ENCODE peak calls at places on chromosomes 3 and 15, in seven cellular contexts. One of them, this sample, is unnamed.

GRCh38 chr3:100008081-100008698 is 106.1 kb downstream of the FILIP1L start:
- DNase-seq in ELF-1: no peak
- DNase-seq in HTR-8/SVneo: no peak
- DNase-seq in A549: no peak
- DNase-seq in mucosa of gallbladder: no peak
- DNase-seq in lower leg skin: no peak
- DNase-seq in CD14-positive monocyte: no peak
- DNase-seq in this sample: no peak

GRCh38 chr3:6861989-6862879 is 1.3 kb downstream of the GRM7 start:
- DNase-seq in ELF-1: peak; percentile 4
- DNase-seq in HTR-8/SVneo: no peak
- DNase-seq in A549: no peak
- DNase-seq in mucosa of gallbladder: no peak
- DNase-seq in lower leg skin: no peak
- DNase-seq in CD14-positive monocyte: no peak
- DNase-seq in this sample: no peak

GRCh38 chr3:108180214-108180613 is 42.0 kb downstream of the IFT57 start:
- DNase-seq in ELF-1: no peak
- DNase-seq in HTR-8/SVneo: no peak
- DNase-seq in A549: no peak
- DNase-seq in mucosa of gallbladder: no peak
- DNase-seq in lower leg skin: no peak
- DNase-seq in CD14-positive monocyte: no peak
- DNase-seq in this sample: no peak

GRCh38 chr3:152519376-152519775 is 250.6 kb downstream of the MBNL1 start:
- DNase-seq in ELF-1: no peak
- DNase-seq in HTR-8/SVneo: no peak
- DNase-seq in A549: no peak
- DNase-seq in mucosa of gallbladder: no peak
- DNase-seq in lower leg skin: no peak
- DNase-seq in CD14-positive monocyte: no peak
- DNase-seq in this sample: no peak

GRCh38 chr15:66165856-66166255 is 87.7 kb downstream of the MEGF11 start:
- DNase-seq in ELF-1: no peak
- DNase-seq in HTR-8/SVneo: no peak
- DNase-seq in A549: no peak
- DNase-seq in mucosa of gallbladder: no peak
- DNase-seq in lower leg skin: no peak
- DNase-seq in CD14-positive monocyte: no peak
- DNase-seq in this sample: no peak

GRCh38 chr15:56468271-56468912 is 3.5 kb upstream of the MNS1 start:
- DNase-seq in ELF-1: no peak
- DNase-seq in HTR-8/SVneo: no peak
- DNase-seq in A549: no peak
- DNase-seq in mucosa of gallbladder: no peak
- DNase-seq in lower leg skin: no peak
- DNase-seq in CD14-positive monocyte: no peak
- DNase-seq in this sample: no peak

GRCh38 chr15:22839046-22839705 is 710 bp downstream of the NIPA2 start:
- DNase-seq in ELF-1: no peak
- DNase-seq in HTR-8/SVneo: no peak
- DNase-seq in A549: peak; percentile 22
- DNase-seq in mucosa of gallbladder: no peak
- DNase-seq in lower leg skin: no peak
- DNase-seq in CD14-positive monocyte: no peak
- DNase-seq in this sample: no peak

GRCh38 chr3:10242182-10243065 is 5.8 kb upstream of the TATDN2 start:
- DNase-seq in ELF-1: no peak
- DNase-seq in HTR-8/SVneo: no peak
- DNase-seq in A549: no peak
- DNase-seq in mucosa of gallbladder: peak; percentile 49
- DNase-seq in lower leg skin: peak; percentile 24
- DNase-seq in CD14-positive monocyte: no peak
- DNase-seq in this sample: no peak

GRCh38 chr3:63580151-63580550 is 72.3 kb upstream of the SNTN start:
- DNase-seq in ELF-1: no peak
- DNase-seq in HTR-8/SVneo: no peak
- DNase-seq in A549: no peak
- DNase-seq in mucosa of gallbladder: no peak
- DNase-seq in lower leg skin: no peak
- DNase-seq in CD14-positive monocyte: no peak
- DNase-seq in this sample: no peak

This sample was measured in testis.